ENCODE peak calls at places on chromosomes 6 and 20, in nine cellular contexts. P is stimulated activated effector memory CD8-positive, alpha-beta T cell treated with anti-CD3 and anti-CD28 coated beads, Interleukin-12 subunit alpha, Interleukin-12 subunit beta, amount 100 ng/mL, for 72 hours; Y is substantia nigra; K is iris pigment epithelial cell; U is astrocyte of the spinal cord; B is HepG2; F is stimulated activated CD4-positive, alpha-beta T cell treated with anti-CD3 and anti-CD28 coated beads, Interleukin-15, amount 100 ng/mL, for 1 hour; R is GM04503; H is GOT3. G is an unnamed sample.

GRCh38 chr20:10670521-10671220 is 3.1 kb downstream of the JAG1 start:
- DNase-seq in P (no peak), Y (no peak), K (peak; percentile 51), U (peak; percentile 32), B (peak; percentile 47), F (no peak), R (no peak), H (no peak), G (peak; percentile 37)

GRCh38 chr6:73329201-73329600 is 24.9 kb downstream of the DPPA5 start:
- DNase-seq in P (no peak), Y (no peak), K (no peak), U (no peak), B (no peak), F (no peak), R (no peak), H (no peak), G (no peak)

GRCh38 chr6:44856495-44856878 is 469.0 kb downstream of the CDC5L start:
- DNase-seq in P (no peak), Y (no peak), K (peak; percentile 61), U (no peak), B (no peak), F (no peak), R (no peak), H (no peak), G (no peak)

GRCh38 chr20:47749367-47749766 is 35.9 kb downstream of the SULF2 start:
- DNase-seq in P (no peak), Y (no peak), K (peak; percentile 8), U (no peak), B (no peak), F (no peak), R (no peak), H (no peak), G (no peak)

GRCh38 chr20:32028647-32029372 is 18.6 kb downstream of the CCM2L start:
- DNase-seq in P (no peak), Y (peak; percentile 54), K (no peak), U (peak; percentile 18), B (peak; percentile 54), F (no peak), R (no peak), H (no peak), G (peak; percentile 38)

GRCh38 chr20:1906361-1907051 is 11.3 kb downstream of the SIRPA start:
- DNase-seq in P (no peak), Y (no peak), K (peak; percentile 7), U (no peak), B (no peak), F (no peak), R (no peak), H (no peak), G (no peak)

GRCh38 chr20:9280654-9281053 is 211.8 kb downstream of the PLCB4 start:
- DNase-seq in P (no peak), Y (no peak), K (peak; percentile 15), U (no peak), B (no peak), F (no peak), R (peak; percentile 18), H (no peak), G (no peak)

GRCh38 chr6:145863988-145864616 is 49.5 kb upstream of the FBXO30 start:
- DNase-seq in P (no peak), Y (no peak), K (no peak), U (no peak), B (no peak), F (no peak), R (no peak), H (no peak), G (no peak)

GRCh38 chr6:158311193-158311592 is 1.1 kb upstream of the TULP4 start:
- DNase-seq in P (no peak), Y (no peak), K (peak; percentile 25), U (no peak), B (no peak), F (no peak), R (no peak), H (no peak), G (no peak)

GRCh38 chr6:125670586-125670985 is 78.8 kb upstream of the HEY2 start:
- DNase-seq in P (no peak), Y (no peak), K (no peak), U (peak; percentile 20), B (no peak), F (no peak), R (no peak), H (no peak), G (peak; percentile 5)

GRCh38 chr6:4316867-4317400 is 181.6 kb upstream of the ECI2 start:
- DNase-seq in P (no peak), Y (no peak), K (peak; percentile 70), U (peak; percentile 70), B (no peak), F (no peak), R (peak; percentile 78), H (no peak), G (peak; percentile 83)

GRCh38 chr6:154448448-154449096 is 61.9 kb downstream of the CNKSR3 start:
- DNase-seq in P (no peak), Y (peak; percentile 42), K (peak; percentile 94), U (peak; percentile 86), B (no peak), F (no peak), R (peak; percentile 51), H (no peak), G (peak; percentile 87)

GRCh38 chr20:61378694-61379093 is 126.6 kb downstream of the CDH4 start:
- DNase-seq in P (no peak), Y (no peak), K (no peak), U (no peak), B (no peak), F (no peak), R (no peak), H (no peak), G (no peak)

GRCh38 chr20:2137552-2138201 is 36.0 kb downstream of the STK35 start:
- DNase-seq in P (no peak), Y (no peak), K (peak; percentile 69), U (peak; percentile 53), B (no peak), F (no peak), R (peak; percentile 74), H (no peak), G (peak; percentile 77)

GRCh38 chr6:27809067-27809938 is 102.9 kb downstream of the OR2B2 start:
- DNase-seq in P (peak; percentile 32), Y (no peak), K (no peak), U (no peak), B (no peak), F (no peak), R (no peak), H (no peak), G (no peak)

GRCh38 chr6:52724406-52725121 is 38.7 kb downstream of the GSTA2 start:
- DNase-seq in P (peak; percentile 68), Y (peak; percentile 8), K (peak; percentile 69), U (peak; percentile 49), B (peak; percentile 79), F (peak; percentile 32), R (no peak), H (peak; percentile 9), G (peak; percentile 84)

GRCh38 chr6:14265049-14266021 is 147.8 kb downstream of the CD83 start:
- DNase-seq in P (no peak), Y (no peak), K (no peak), U (no peak), B (no peak), F (no peak), R (no peak), H (no peak), G (no peak)

GRCh38 chr20:54555150-54555549 is 79.8 kb downstream of the DOK5 start:
- DNase-seq in P (no peak), Y (no peak), K (no peak), U (no peak), B (no peak), F (no peak), R (no peak), H (no peak), G (no peak)

GRCh38 chr20:1122388-1123315 is 4.2 kb downstream of the PSMF1 start:
- DNase-seq in P (no peak), Y (peak; percentile 16), K (peak; percentile 76), U (peak; percentile 48), B (peak; percentile 99), F (no peak), R (peak; percentile 37), H (no peak), G (peak; percentile 55)

GRCh38 chr6:138036111-138036510 is 71.1 kb downstream of the PERP start:
- DNase-seq in P (no peak), Y (no peak), K (no peak), U (no peak), B (no peak), F (no peak), R (no peak), H (no peak), G (peak; percentile 17)

GRCh38 chr6:55705381-55705780 is 126.4 kb upstream of the HMGCLL1 start:
- DNase-seq in P (no peak), Y (no peak), K (no peak), U (no peak), B (no peak), F (no peak), R (no peak), H (no peak), G (no peak)

GRCh38 chr6:150202934-150203333 is 60.1 kb downstream of the PPP1R14C start:
- DNase-seq in P (no peak), Y (no peak), K (no peak), U (no peak), B (no peak), F (no peak), R (no peak), H (no peak), G (no peak)

GRCh38 chr6:19465240-19465639 is 371.9 kb upstream of the ID4 start:
- DNase-seq in P (no peak), Y (no peak), K (no peak), U (no peak), B (no peak), F (no peak), R (peak; percentile 9), H (no peak), G (peak; percentile 9)

GRCh38 chr20:46307139-46307998 is 929 bp downstream of the CDH22 start:
- DNase-seq in P (peak; percentile 79), Y (peak; percentile 59), K (peak; percentile 49), U (peak; percentile 14), B (peak; percentile 44), F (peak; percentile 63), R (no peak), H (no peak), G (peak; percentile 72)

GRCh38 chr6:10597499-10598001 is 76.4 kb downstream of the GCNT2 start:
- DNase-seq in P (no peak), Y (no peak), K (no peak), U (no peak), B (no peak), F (no peak), R (no peak), H (no peak), G (no peak)

GRCh38 chr20:34994509-34995131 is 39.0 kb downstream of the MYH7B start:
- DNase-seq in P (no peak), Y (no peak), K (no peak), U (no peak), B (peak; percentile 64), F (no peak), R (no peak), H (no peak), G (no peak)

G was measured in Daoy.